ENCODE peak calls at places on chromosomes 3 and 15, in five cellular contexts. One of them, this sample, is unnamed.

GRCh38 chr3:72265250-72265649 is 480.3 kb upstream of the PROK2 start:
- DNase-seq in endothelial cell: no peak
- DNase-seq in GM13977: no peak
- DNase-seq in breast epithelium: no peak
- DNase-seq in mammary epithelial cell: no peak
- DNase-seq in this sample: no peak

GRCh38 chr3:53229171-53229570 is 26.7 kb downstream of the TKT start:
- DNase-seq in mammary epithelial cell: no peak
- DNase-seq in breast epithelium: no peak
- DNase-seq in endothelial cell: no peak
- DNase-seq in GM13977: no peak
- DNase-seq in this sample: no peak

GRCh38 chr15:70430029-70430428 is 332.3 kb upstream of the TLE3 start:
- DNase-seq in breast epithelium: no peak
- DNase-seq in GM13977: no peak
- DNase-seq in endothelial cell: no peak
- DNase-seq in mammary epithelial cell: peak
- DNase-seq in this sample: no peak

GRCh38 chr15:69099976-69100375 is 60.5 kb upstream of the GLCE start:
- DNase-seq in breast epithelium: no peak
- DNase-seq in GM13977: no peak
- DNase-seq in mammary epithelial cell: no peak
- DNase-seq in endothelial cell: no peak
- DNase-seq in this sample: no peak

GRCh38 chr3:9951962-9952805 is at the start of gene PRRT3:
- DNase-seq in endothelial cell: peak
- DNase-seq in GM13977: peak
- DNase-seq in mammary epithelial cell: peak
- DNase-seq in breast epithelium: no peak
- DNase-seq in this sample: peak

GRCh38 chr3:125240496-125240895 is 27.9 kb upstream of the SLC12A8 start:
- DNase-seq in GM13977: no peak
- DNase-seq in endothelial cell: no peak
- DNase-seq in breast epithelium: no peak
- DNase-seq in mammary epithelial cell: no peak
- DNase-seq in this sample: no peak

GRCh38 chr3:111548060-111548459 is 6.1 kb downstream of the CD96 start:
- DNase-seq in endothelial cell: no peak
- DNase-seq in mammary epithelial cell: no peak
- DNase-seq in GM13977: no peak
- DNase-seq in breast epithelium: no peak
- DNase-seq in this sample: no peak

GRCh38 chr15:97084650-97085049 is 754.1 kb downstream of the NR2F2 start:
- DNase-seq in endothelial cell: no peak
- DNase-seq in GM13977: no peak
- DNase-seq in mammary epithelial cell: peak
- DNase-seq in breast epithelium: no peak
- DNase-seq in this sample: no peak

GRCh38 chr3:45555666-45556065 is 38.9 kb upstream of the LIMD1 start:
- DNase-seq in breast epithelium: no peak
- DNase-seq in mammary epithelial cell: no peak
- DNase-seq in endothelial cell: no peak
- DNase-seq in GM13977: no peak
- DNase-seq in this sample: no peak

GRCh38 chr3:30551927-30552326 is 54.5 kb upstream of the TGFBR2 start:
- DNase-seq in breast epithelium: no peak
- DNase-seq in endothelial cell: no peak
- DNase-seq in GM13977: no peak
- DNase-seq in mammary epithelial cell: no peak
- DNase-seq in this sample: no peak

GRCh38 chr3:183807329-183807728 is 18.0 kb downstream of the MAP6D1 start:
- DNase-seq in endothelial cell: no peak
- DNase-seq in breast epithelium: no peak
- DNase-seq in mammary epithelial cell: no peak
- DNase-seq in GM13977: no peak
- DNase-seq in this sample: no peak

GRCh38 chr3:51682526-51682925 is 11.5 kb downstream of the TEX264 start:
- DNase-seq in breast epithelium: no peak
- DNase-seq in endothelial cell: no peak
- DNase-seq in GM13977: no peak
- DNase-seq in mammary epithelial cell: no peak
- DNase-seq in this sample: no peak

GRCh38 chr15:61916104-61916503 is 144.1 kb downstream of the VPS13C start:
- DNase-seq in GM13977: no peak
- DNase-seq in endothelial cell: no peak
- DNase-seq in mammary epithelial cell: no peak
- DNase-seq in breast epithelium: no peak
- DNase-seq in this sample: no peak

GRCh38 chr3:183502237-183502636 is 53.3 kb downstream of the KLHL6 start:
- DNase-seq in mammary epithelial cell: no peak
- DNase-seq in endothelial cell: no peak
- DNase-seq in GM13977: no peak
- DNase-seq in breast epithelium: no peak
- DNase-seq in this sample: no peak

GRCh38 chr3:52495777-52496602 is 852 bp downstream of the STAB1 start:
- DNase-seq in endothelial cell: no peak
- DNase-seq in mammary epithelial cell: peak
- DNase-seq in GM13977: no peak
- DNase-seq in breast epithelium: no peak
- DNase-seq in this sample: no peak

GRCh38 chr3:183991403-183991802 is 26.3 kb downstream of the ABCC5 start:
- DNase-seq in mammary epithelial cell: peak
- DNase-seq in endothelial cell: no peak
- DNase-seq in GM13977: no peak
- DNase-seq in breast epithelium: no peak
- DNase-seq in this sample: no peak

GRCh38 chr15:76158250-76158649 is 98.5 kb downstream of the TMEM266 start:
- DNase-seq in GM13977: no peak
- DNase-seq in mammary epithelial cell: no peak
- DNase-seq in endothelial cell: no peak
- DNase-seq in breast epithelium: no peak
- DNase-seq in this sample: no peak

GRCh38 chr3:12628813-12629212 is 35.1 kb downstream of the RAF1 start:
- DNase-seq in endothelial cell: no peak
- DNase-seq in mammary epithelial cell: no peak
- DNase-seq in breast epithelium: no peak
- DNase-seq in GM13977: no peak
- DNase-seq in this sample: no peak

GRCh38 chr3:55128201-55128870 is 200.5 kb upstream of the LRTM1 start:
- DNase-seq in mammary epithelial cell: no peak
- DNase-seq in endothelial cell: no peak
- DNase-seq in GM13977: no peak
- DNase-seq in breast epithelium: no peak
- DNase-seq in this sample: no peak

GRCh38 chr15:73628976-73629854 is 4.0 kb downstream of the NPTN start:
- DNase-seq in mammary epithelial cell: peak
- DNase-seq in endothelial cell: no peak
- DNase-seq in GM13977: no peak
- DNase-seq in breast epithelium: no peak
- DNase-seq in this sample: no peak

GRCh38 chr3:48039487-48040190 is 23.4 kb upstream of the MAP4 start:
- DNase-seq in GM13977: no peak
- DNase-seq in breast epithelium: no peak
- DNase-seq in endothelial cell: no peak
- DNase-seq in mammary epithelial cell: peak
- DNase-seq in this sample: no peak

GRCh38 chr15:96329403-96329981 is 1.0 kb upstream of the NR2F2 start:
- DNase-seq in GM13977: peak
- DNase-seq in mammary epithelial cell: no peak
- DNase-seq in endothelial cell: no peak
- DNase-seq in breast epithelium: no peak
- DNase-seq in this sample: no peak

GRCh38 chr3:145176907-145177306 is 984.1 kb downstream of the PLOD2 start:
- DNase-seq in endothelial cell: no peak
- DNase-seq in GM13977: no peak
- DNase-seq in mammary epithelial cell: no peak
- DNase-seq in breast epithelium: no peak
- DNase-seq in this sample: no peak

GRCh38 chr15:36605626-36606263 is 26.3 kb downstream of the CDIN1 start:
- DNase-seq in breast epithelium: no peak
- DNase-seq in mammary epithelial cell: no peak
- DNase-seq in endothelial cell: no peak
- DNase-seq in GM13977: no peak
- DNase-seq in this sample: no peak

GRCh38 chr3:143331336-143331735 is 211.8 kb downstream of the CHST2 start:
- DNase-seq in GM13977: no peak
- DNase-seq in endothelial cell: no peak
- DNase-seq in breast epithelium: no peak
- DNase-seq in mammary epithelial cell: no peak
- DNase-seq in this sample: no peak

DNA sequence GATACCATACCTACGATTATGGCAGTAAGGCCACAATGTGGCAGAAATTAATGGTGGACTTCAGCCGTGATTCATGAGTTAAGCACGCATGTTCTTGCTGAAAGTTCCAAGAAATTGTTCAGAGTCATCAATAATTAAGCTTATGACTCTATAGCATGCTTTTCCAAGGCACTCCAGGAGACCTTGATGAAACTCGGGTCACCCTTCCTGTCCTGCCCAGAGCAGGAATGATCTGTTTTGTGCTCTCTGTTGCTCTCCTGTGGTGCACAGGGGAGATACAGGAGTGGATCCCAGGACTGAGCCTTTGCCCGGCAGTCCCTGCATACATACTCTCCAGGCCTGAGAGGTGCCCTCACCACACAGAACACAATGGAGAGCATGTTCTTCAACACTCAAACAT is 141.6 kb upstream of the SLC2A2 start:
- DNase-seq in GM13977: no peak
- DNase-seq in mammary epithelial cell: no peak
- DNase-seq in endothelial cell: peak
- DNase-seq in breast epithelium: no peak
- DNase-seq in this sample: no peak
- TF ChIP-seq CTCF in GM13977: no peak
- TF ChIP-seq CTCF in mammary epithelial cell: peak
- TF ChIP-seq CTCF in endothelial cell: no peak
- TF ChIP-seq CTCF in breast epithelium: no peak
- TF ChIP-seq CTCF in this sample: no peak

DNA sequence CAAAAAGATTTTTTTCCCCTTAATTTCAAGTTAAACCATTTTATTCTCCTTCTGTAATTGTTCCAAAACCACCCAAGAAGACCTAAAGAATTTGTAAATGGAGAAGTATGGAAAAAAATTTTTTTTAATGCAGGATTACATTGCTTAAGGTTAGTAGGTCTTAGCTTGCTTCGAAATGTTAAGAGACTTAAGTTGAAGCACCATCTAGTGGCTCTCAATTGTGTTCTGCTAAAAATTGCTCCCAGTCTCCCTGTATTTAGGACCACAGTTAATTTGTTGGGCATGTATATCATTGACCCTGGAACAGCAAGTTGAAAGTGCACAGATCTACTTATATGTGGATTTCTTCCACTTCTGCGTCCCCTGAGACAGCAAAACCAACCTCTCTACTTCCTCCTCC is 32.4 kb downstream of the CD200R1L start:
- DNase-seq in mammary epithelial cell: peak
- DNase-seq in GM13977: no peak
- DNase-seq in breast epithelium: no peak
- DNase-seq in endothelial cell: no peak
- DNase-seq in this sample: no peak
- TF ChIP-seq CTCF in mammary epithelial cell: peak
- TF ChIP-seq CTCF in GM13977: peak
- TF ChIP-seq CTCF in breast epithelium: peak
- TF ChIP-seq CTCF in endothelial cell: no peak
- TF ChIP-seq CTCF in this sample: no peak

DNA sequence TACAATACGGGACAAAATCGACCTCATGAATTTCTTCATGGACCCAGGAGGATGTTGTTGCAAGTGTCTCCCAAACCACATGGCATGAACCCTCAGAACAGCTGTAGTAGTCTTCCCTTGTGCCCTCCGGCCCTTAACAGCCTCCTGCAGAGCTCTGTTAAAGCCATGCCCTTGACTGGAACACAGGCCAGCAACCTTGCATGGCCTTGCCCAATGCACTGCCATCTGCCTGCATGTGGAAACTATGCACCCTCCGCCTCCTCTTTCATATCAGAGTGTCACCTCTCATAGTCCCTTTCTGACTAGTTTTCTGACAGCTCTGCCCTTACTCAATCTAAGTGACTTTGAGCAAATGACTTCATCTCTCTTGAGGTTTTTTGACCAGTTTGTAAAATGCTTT is 39.4 kb upstream of the TRIM71 start:
- DNase-seq in breast epithelium: no peak
- DNase-seq in endothelial cell: no peak
- DNase-seq in mammary epithelial cell: no peak
- DNase-seq in GM13977: no peak
- DNase-seq in this sample: no peak
- TF ChIP-seq CTCF in breast epithelium: no peak
- TF ChIP-seq CTCF in endothelial cell: no peak
- TF ChIP-seq CTCF in mammary epithelial cell: no peak
- TF ChIP-seq CTCF in GM13977: no peak
- TF ChIP-seq CTCF in this sample: no peak

GRCh38 chr3:123720638-123721037 is 135.8 kb upstream of the HACD2 start:
- DNase-seq in endothelial cell: no peak
- DNase-seq in GM13977: no peak
- DNase-seq in breast epithelium: no peak
- DNase-seq in mammary epithelial cell: no peak
- DNase-seq in this sample: no peak

GRCh38 chr3:123725652-123726400 is 141.0 kb upstream of the HACD2 start:
- DNase-seq in breast epithelium: no peak
- DNase-seq in GM13977: no peak
- DNase-seq in endothelial cell: no peak
- DNase-seq in mammary epithelial cell: no peak
- DNase-seq in this sample: no peak

GRCh38 chr3:123723527-123724168 is 138.8 kb upstream of the HACD2 start:
- DNase-seq in GM13977: peak
- DNase-seq in mammary epithelial cell: peak
- DNase-seq in endothelial cell: peak
- DNase-seq in breast epithelium: no peak
- DNase-seq in this sample: no peak

GRCh38 chr3:123722021-123722420 is 137.2 kb upstream of the HACD2 start:
- DNase-seq in mammary epithelial cell: no peak
- DNase-seq in endothelial cell: no peak
- DNase-seq in breast epithelium: no peak
- DNase-seq in GM13977: no peak
- DNase-seq in this sample: no peak

DNA sequence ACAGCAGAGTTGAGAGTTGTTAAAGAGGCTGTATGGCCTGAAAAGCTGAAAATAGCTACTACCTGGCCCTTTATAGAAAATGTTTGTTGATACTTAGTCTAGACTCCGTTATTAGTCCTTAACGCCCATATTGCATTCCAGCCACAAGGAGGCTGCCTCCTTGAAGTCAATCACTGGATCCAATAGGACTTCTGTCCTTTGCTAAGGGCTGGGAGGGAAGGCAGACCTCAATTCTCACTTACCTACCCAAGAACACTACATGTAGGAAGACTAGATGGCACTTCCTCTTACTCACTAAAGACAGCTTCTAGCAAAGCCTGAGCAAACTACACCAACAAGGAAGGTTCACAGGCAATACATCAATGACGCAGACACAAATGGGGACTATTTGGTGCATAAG is 139.5 kb upstream of the HACD2 start:
- DNase-seq in breast epithelium: no peak
- DNase-seq in endothelial cell: no peak
- DNase-seq in mammary epithelial cell: peak
- DNase-seq in GM13977: no peak
- DNase-seq in this sample: no peak
- TF ChIP-seq CTCF in breast epithelium: no peak
- TF ChIP-seq CTCF in endothelial cell: no peak
- TF ChIP-seq CTCF in mammary epithelial cell: peak
- TF ChIP-seq CTCF in GM13977: no peak
- TF ChIP-seq CTCF in this sample: no peak

This sample was measured in natural killer cell.